ENCODE peak calls at places on chromosomes 16 and 17, in five cellular contexts. I is brain microvascular endothelial cell, Q is pancreas, D is EL, T is activated gamma-delta T cell treated with Interleukin-2 at 50 U/mL for 16 hours. Z is an unnamed sample.

GRCh38 chr16:67311607-67312449 is 14.7 kb downstream of the KCTD19 start:
- DNase-seq in I (peak; percentile 99), T (no peak), D (peak; percentile 99), Q (no peak), Z (peak; percentile 58)

GRCh38 chr17:47603830-47604229 is 45.9 kb upstream of the KPNB1 start:
- DNase-seq in Q (no peak), T (no peak), I (no peak), D (no peak), Z (no peak)

GRCh38 chr17:7262192-7263070 is at the start of gene CLDN7:
- DNase-seq in D (no peak), I (no peak), T (no peak), Q (peak; percentile 96), Z (no peak)

GRCh38 chr17:45787656-45788055 is 3.5 kb downstream of the CRHR1 start:
- DNase-seq in I (no peak), T (no peak), D (no peak), Q (no peak), Z (no peak)

GRCh38 chr17:48528153-48528912 is 2.5 kb downstream of the HOXB1 start:
- DNase-seq in I (no peak), T (no peak), D (no peak), Q (no peak), Z (no peak)

GRCh38 chr16:30032083-30032819 is 1.2 kb upstream of the TLCD3B start:
- DNase-seq in T (peak; percentile 52), D (peak; percentile 69), Q (no peak), I (peak; percentile 49), Z (peak; percentile 41)

GRCh38 chr17:15398736-15399331 is 57.4 kb upstream of the TEKT3 start:
- DNase-seq in Q (no peak), T (no peak), D (peak; percentile 80), I (peak; percentile 61), Z (no peak)

GRCh38 chr16:4461250-4462085 is 13.0 kb downstream of the NMRAL1 start:
- DNase-seq in D (no peak), I (no peak), T (no peak), Q (no peak), Z (peak; percentile 11)

GRCh38 chr17:73091770-73092517 is 544 bp downstream of the SLC39A11 start:
- DNase-seq in T (no peak), I (no peak), D (peak; percentile 57), Q (peak; percentile 39), Z (no peak)

GRCh38 chr16:21727344-21727743 is 63.6 kb downstream of the OTOA start:
- DNase-seq in I (no peak), D (no peak), T (no peak), Q (no peak), Z (no peak)

GRCh38 chr17:48261297-48261880 is 153.8 kb downstream of the SNX11 start:
- DNase-seq in T (no peak), I (peak; percentile 12), Q (no peak), D (peak; percentile 50), Z (no peak)

GRCh38 chr17:74833501-74834361 is 26.0 kb downstream of the GRIN2C start:
- DNase-seq in I (peak; percentile 22), T (no peak), D (peak; percentile 69), Q (no peak), Z (no peak)

GRCh38 chr16:48118841-48119240 is 37.0 kb downstream of the ABCC12 start:
- DNase-seq in Q (no peak), I (no peak), D (no peak), T (no peak), Z (no peak)

Z was measured in foreskin melanocyte.